ENCODE peak calls at places on chromosome 18, in four cellular contexts. X is right lobe of liver, Y is stomach, F is esophagus squamous epithelium. L is an unnamed sample.

GRCh38 chr18:6854811-6855210 is 125.3 kb downstream of the ARHGAP28 start:
- DNase-seq in X (no peak), Y (no peak), F (no peak), L (no peak)

GRCh38 chr18:61549411-61549810 is 216.2 kb downstream of the CDH20 start:
- DNase-seq in X (no peak), Y (no peak), F (no peak), L (peak)

GRCh38 chr18:5466256-5466655 is 77.5 kb downstream of the EPB41L3 start:
- DNase-seq in X (no peak), Y (no peak), F (no peak), L (no peak)

GRCh38 chr18:62420513-62421209 is 95.6 kb downstream of the TNFRSF11A start:
- DNase-seq in X (no peak), Y (peak), F (no peak), L (no peak)

GRCh38 chr18:53795610-53796009 is 428.9 kb downstream of the MBD2 start:
- DNase-seq in X (no peak), Y (no peak), F (no peak), L (no peak)

GRCh38 chr18:55252053-55252675 is 292.9 kb upstream of the CCDC68 start:
- DNase-seq in X (no peak), Y (no peak), F (no peak), L (no peak)

GRCh38 chr18:37578182-37578678 is 12.6 kb upstream of the CELF4 start:
- DNase-seq in X (no peak), Y (no peak), F (no peak), L (no peak)

GRCh38 chr18:48711651-48712486 is 173.0 kb downstream of the CTIF start:
- DNase-seq in X (peak), Y (no peak), F (no peak), L (no peak)

GRCh38 chr18:32618501-32618985 is 147.9 kb upstream of the GAREM1 start:
- DNase-seq in X (no peak), Y (no peak), F (no peak), L (no peak)

GRCh38 chr18:23134780-23135678 is at the start of gene CABLES1:
- DNase-seq in X (peak), Y (peak), F (no peak), L (peak)

GRCh38 chr18:45636110-45636509 is 20.8 kb downstream of the SLC14A2 start:
- DNase-seq in X (no peak), Y (no peak), F (no peak), L (no peak)

GRCh38 chr18:48715651-48716354 is 177.0 kb downstream of the CTIF start:
- DNase-seq in X (peak), Y (no peak), F (no peak), L (no peak)

GRCh38 chr18:74378179-74378682 is 62.6 kb downstream of the C18orf63 start:
- DNase-seq in X (no peak), Y (no peak), F (no peak), L (no peak)

GRCh38 chr18:73235921-73236320 is 368.1 kb upstream of the NETO1 start:
- DNase-seq in X (no peak), Y (no peak), F (no peak), L (no peak)

GRCh38 chr18:75131455-75132000 is 77.4 kb downstream of the PTGR3 start:
- DNase-seq in X (no peak), Y (no peak), F (no peak), L (no peak)

GRCh38 chr18:58041633-58042032 is 2.4 kb upstream of the NEDD4L start:
- DNase-seq in X (no peak), Y (no peak), F (no peak), L (no peak)

GRCh38 chr18:58045265-58046086 is 1.4 kb downstream of the NEDD4L start:
- DNase-seq in X (peak), Y (peak), F (no peak), L (peak)

GRCh38 chr18:58042826-58043362 is 1.1 kb upstream of the NEDD4L start:
- DNase-seq in X (no peak), Y (no peak), F (no peak), L (no peak)

GRCh38 chr18:58044370-58045264 is 591 bp downstream of the NEDD4L start:
- DNase-seq in X (peak), Y (peak), F (peak), L (peak)

GRCh38 chr18:58043452-58044369 is at the start of gene NEDD4L:
- DNase-seq in X (peak), Y (peak), F (peak), L (peak)
- TF ChIP-seq POLR2A in X (no peak), Y (no peak), F (no peak), L (no peak)

GRCh38 chr18:39675916-39676315 is 2110.3 kb upstream of the CELF4 start:
- DNase-seq in X (no peak), Y (no peak), F (no peak), L (no peak)

GRCh38 chr18:39675358-39675757 is 2109.8 kb upstream of the CELF4 start:
- DNase-seq in X (no peak), Y (no peak), F (no peak), L (peak)

GRCh38 chr18:39685303-39685902 is 2119.8 kb upstream of the CELF4 start:
- DNase-seq in X (no peak), Y (no peak), F (no peak), L (no peak)

DNA sequence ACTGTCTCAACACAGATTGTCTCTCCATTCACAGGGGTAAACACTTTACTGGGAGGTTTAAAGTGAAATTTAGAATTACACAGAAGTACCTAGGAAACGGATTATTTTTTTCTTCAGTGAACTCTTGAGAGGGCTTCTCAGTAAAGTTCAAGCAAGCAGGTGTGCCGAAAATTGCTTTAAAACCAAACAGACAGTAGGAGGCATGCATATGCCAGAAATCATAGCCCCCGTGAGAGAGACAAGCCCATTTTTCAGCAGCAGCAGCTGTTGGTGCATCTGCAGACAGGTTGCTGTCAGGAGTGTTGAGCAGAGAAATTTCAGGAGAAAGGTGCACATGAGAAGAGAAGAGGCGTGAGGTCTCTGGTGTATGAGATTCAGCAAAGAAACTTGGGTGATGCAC is 2115.5 kb upstream of the CELF4 start:
- DNase-seq in X (no peak), Y (no peak), F (no peak), L (no peak)
- TF ChIP-seq CTCF in X (no peak), Y (no peak), F (no peak), L (no peak)

GRCh38 chr18:70288851-70289328 is at the start of gene SOCS6:
- DNase-seq in X (peak), Y (peak), F (peak), L (peak)
- TF ChIP-seq POLR2A in X (peak), Y (no peak), F (no peak), L (peak)

GRCh38 chr18:27005589-27005988 is 140.1 kb upstream of the AQP4 start:
- DNase-seq in X (no peak), Y (no peak), F (no peak), L (no peak)
- TF ChIP-seq CTCF in X (peak), Y (no peak), F (peak), L (no peak)

DNA sequence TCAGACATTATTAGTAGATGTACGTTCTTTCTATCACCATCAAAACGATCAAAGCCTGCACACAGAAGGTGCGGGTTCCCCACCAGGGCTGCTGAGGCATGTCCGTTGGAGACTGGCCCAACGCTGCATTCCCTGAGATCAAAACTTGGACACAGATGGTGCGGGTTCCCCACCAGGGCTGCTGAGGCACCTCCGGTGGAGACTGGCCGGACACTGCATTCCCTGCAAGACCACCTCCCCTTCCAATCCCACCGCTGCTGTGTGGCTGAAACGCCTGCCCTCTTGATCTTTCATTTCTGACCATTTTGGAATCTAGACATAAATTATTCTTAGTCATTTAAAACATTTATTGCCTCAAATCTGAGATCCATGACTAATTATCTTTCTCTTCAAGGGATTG is 254.2 kb upstream of the SALL3 start:
- DNase-seq in X (no peak), Y (peak), F (no peak), L (no peak)
- TF ChIP-seq POLR2A in X (no peak), Y (no peak), F (no peak), L (no peak)

GRCh38 chr18:50610349-50610748 is 50.5 kb downstream of the MAPK4 start:
- DNase-seq in X (no peak), Y (no peak), F (no peak), L (no peak)
- TF ChIP-seq CTCF in X (no peak), Y (no peak), F (no peak), L (no peak)